ENCODE peak calls at places on chromosome 3, in eight cellular contexts. Y, D, I, S, C, W, U and J are unnamed samples.

GRCh38 chr3:88105325-88105724 is 44.4 kb upstream of the C3orf38 start:
- DNase-seq in Y (no peak), D (no peak), I (no peak), S (no peak), C (no peak), W (no peak), U (no peak), J (no peak)

GRCh38 chr3:157865449-157865862 is 240.8 kb downstream of the SHOX2 start:
- DNase-seq in Y (peak; percentile 72), D (peak; percentile 45), I (no peak), S (peak; percentile 44), C (no peak), W (no peak), U (peak; percentile 10), J (no peak)

GRCh38 chr3:72123908-72124441 is 339.0 kb upstream of the PROK2 start:
- DNase-seq in Y (peak; percentile 77), D (no peak), I (peak; percentile 47), S (no peak), C (peak; percentile 84), W (peak; percentile 78), U (peak; percentile 55), J (peak; percentile 78)

GRCh38 chr3:183006396-183007002 is 26.2 kb upstream of the DCUN1D1 start:
- DNase-seq in Y (no peak), D (no peak), I (no peak), S (no peak), C (no peak), W (no peak), U (no peak), J (peak; percentile 69)

GRCh38 chr3:57605683-57606082 is 8.5 kb upstream of the ARF4 start:
- DNase-seq in Y (no peak), D (no peak), I (no peak), S (no peak), C (no peak), W (no peak), U (no peak), J (no peak)

GRCh38 chr3:11914651-11915050 is 68.0 kb upstream of the TAMM41 start:
- DNase-seq in Y (no peak), D (no peak), I (peak; percentile 17), S (no peak), C (no peak), W (no peak), U (no peak), J (no peak)

GRCh38 chr3:44892689-44893088 is 18.3 kb downstream of the TGM4 start:
- DNase-seq in Y (no peak), D (no peak), I (no peak), S (no peak), C (no peak), W (peak; percentile 72), U (no peak), J (no peak)

GRCh38 chr3:34886443-34886842 is 752.9 kb upstream of the ARPP21 start:
- DNase-seq in Y (peak; percentile 50), D (no peak), I (no peak), S (no peak), C (no peak), W (no peak), U (no peak), J (no peak)

GRCh38 chr3:45659661-45660566 is 29.3 kb upstream of the SACM1L start:
- DNase-seq in Y (peak; percentile 54), D (peak; percentile 47), I (peak; percentile 84), S (peak; percentile 88), C (peak; percentile 69), W (peak; percentile 97), U (peak; percentile 65), J (peak; percentile 53)

GRCh38 chr3:185409957-185410356 is 47.0 kb downstream of the MAP3K13 start:
- DNase-seq in Y (no peak), D (no peak), I (no peak), S (no peak), C (no peak), W (no peak), U (no peak), J (no peak)

GRCh38 chr3:167861649-167862048 is 126.1 kb downstream of the SERPINI1 start:
- DNase-seq in Y (no peak), D (no peak), I (no peak), S (no peak), C (no peak), W (no peak), U (no peak), J (no peak)

GRCh38 chr3:55296035-55296434 is 191.1 kb downstream of the WNT5A start:
- DNase-seq in Y (no peak), D (no peak), I (no peak), S (no peak), C (no peak), W (peak; percentile 80), U (no peak), J (no peak)

GRCh38 chr3:58388550-58389061 is 45.0 kb downstream of the PDHB start:
- DNase-seq in Y (no peak), D (no peak), I (no peak), S (no peak), C (no peak), W (peak; percentile 81), U (no peak), J (no peak)

GRCh38 chr3:188234172-188234571 is 80.2 kb downstream of the LPP start:
- DNase-seq in Y (no peak), D (no peak), I (no peak), S (no peak), C (no peak), W (peak; percentile 76), U (no peak), J (peak; percentile 19)

GRCh38 chr3:129794319-129795201 is 99.0 kb downstream of the TMCC1 start:
- DNase-seq in Y (peak; percentile 42), D (peak; percentile 15), I (peak; percentile 58), S (peak; percentile 74), C (no peak), W (no peak), U (peak; percentile 36), J (peak; percentile 60)

GRCh38 chr3:87145553-87145952 is 81.6 kb upstream of the CHMP2B start:
- DNase-seq in Y (peak; percentile 67), D (peak; percentile 17), I (no peak), S (no peak), C (no peak), W (peak; percentile 45), U (no peak), J (no peak)

GRCh38 chr3:194203482-194204035 is 67.6 kb downstream of the HES1 start:
- DNase-seq in Y (no peak), D (peak; percentile 75), I (no peak), S (no peak), C (no peak), W (no peak), U (no peak), J (no peak)

GRCh38 chr3:64140651-64141050 is 84.6 kb downstream of the PRICKLE2 start:
- DNase-seq in Y (no peak), D (no peak), I (no peak), S (no peak), C (no peak), W (no peak), U (no peak), J (no peak)

GRCh38 chr3:111864821-111865656 is 6.0 kb downstream of the PHLDB2 start:
- DNase-seq in Y (no peak), D (no peak), I (no peak), S (no peak), C (no peak), W (peak; percentile 94), U (no peak), J (peak; percentile 44)

GRCh38 chr3:42314411-42314810 is 48.4 kb upstream of the CCK start:
- DNase-seq in Y (no peak), D (no peak), I (no peak), S (no peak), C (no peak), W (no peak), U (no peak), J (no peak)

DNA sequence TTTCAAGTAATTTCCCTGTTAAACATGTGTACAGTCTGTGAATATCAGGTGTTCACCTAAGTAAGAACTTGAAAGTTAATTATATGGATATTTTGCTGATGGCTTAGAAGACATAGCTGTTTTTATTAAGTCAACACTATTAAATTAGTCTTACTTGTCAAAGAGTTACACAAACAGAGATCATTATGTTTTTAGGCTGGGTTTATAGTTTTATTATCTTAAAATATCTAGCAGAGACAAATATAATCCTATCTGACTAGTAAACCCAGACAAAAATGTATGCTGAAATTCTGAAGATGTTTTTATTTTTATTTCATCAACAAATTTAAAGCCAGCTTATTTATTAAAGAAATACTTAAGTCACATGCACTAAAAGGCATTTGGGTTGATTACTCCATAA is 51.2 kb upstream of the CCK start:
- DNase-seq in Y (no peak), D (no peak), I (no peak), S (no peak), C (no peak), W (no peak), U (no peak), J (no peak)
- H3K9me3 ChIP-seq in Y (no peaks in the 10 kb centered on the region), D (peaks cover 14% of the 10 kb centered on the region), I (no peaks in the 10 kb centered on the region), S (peaks cover 6% of the 10 kb centered on the region), C (peaks cover 26% of the 10 kb centered on the region), W (no peaks in the 10 kb centered on the region), U (no peaks in the 10 kb centered on the region), J (peaks cover 3% of the 10 kb centered on the region)

DNA sequence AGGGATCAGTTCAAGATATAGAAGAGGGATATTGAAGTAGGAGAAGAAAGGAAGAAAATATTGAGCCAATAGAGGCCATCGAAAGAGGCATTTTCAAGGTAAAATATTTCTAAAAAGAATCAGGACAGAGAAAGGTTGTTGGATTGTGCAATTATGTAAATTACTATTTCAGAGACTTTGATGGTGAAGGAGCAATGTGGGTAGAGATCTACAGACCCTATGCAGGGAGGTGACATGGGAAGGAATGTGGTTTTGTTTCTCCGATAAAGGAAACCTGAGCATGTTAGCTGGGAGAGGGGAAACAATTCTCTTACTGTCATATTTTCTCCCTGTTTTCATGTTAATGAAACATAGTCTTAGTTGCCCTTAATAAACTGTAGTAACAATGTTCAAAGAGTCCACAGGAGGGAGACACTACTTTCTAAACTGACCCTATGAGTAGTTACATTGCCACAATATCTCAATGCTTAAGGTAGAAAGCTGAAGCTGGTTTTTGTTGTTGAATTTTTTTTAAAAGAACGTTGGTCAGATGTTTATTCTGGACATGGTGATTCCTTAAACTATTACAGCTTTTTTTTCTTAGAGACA is 133.3 kb downstream of the GRM7 start:
- DNase-seq in Y (no peak), D (no peak), I (no peak), S (no peak), C (no peak), W (no peak), U (no peak), J (no peak)
- H3K9me3 ChIP-seq in Y (no peaks in the 10 kb centered on the region), D (no peaks in the 10 kb centered on the region), I (no peaks in the 10 kb centered on the region), S (no peaks in the 10 kb centered on the region), C (no peaks in the 10 kb centered on the region), W (peaks cover 15% of the 10 kb centered on the region), U (no peaks in the 10 kb centered on the region), J (no peaks in the 10 kb centered on the region)

GRCh38 chr3:141058996-141059395 is 7.8 kb downstream of the SPSB4 start:
- DNase-seq in Y (no peak), D (no peak), I (no peak), S (no peak), C (no peak), W (no peak), U (no peak), J (no peak)
- H3K9me3 ChIP-seq in Y (no peaks in the 10 kb centered on the region), D (peaks cover 4% of the 10 kb centered on the region), I (no peaks in the 10 kb centered on the region), S (no peaks in the 10 kb centered on the region), C (no peaks in the 10 kb centered on the region), W (no peaks in the 10 kb centered on the region), U (no peaks in the 10 kb centered on the region), J (no peaks in the 10 kb centered on the region)

DNA sequence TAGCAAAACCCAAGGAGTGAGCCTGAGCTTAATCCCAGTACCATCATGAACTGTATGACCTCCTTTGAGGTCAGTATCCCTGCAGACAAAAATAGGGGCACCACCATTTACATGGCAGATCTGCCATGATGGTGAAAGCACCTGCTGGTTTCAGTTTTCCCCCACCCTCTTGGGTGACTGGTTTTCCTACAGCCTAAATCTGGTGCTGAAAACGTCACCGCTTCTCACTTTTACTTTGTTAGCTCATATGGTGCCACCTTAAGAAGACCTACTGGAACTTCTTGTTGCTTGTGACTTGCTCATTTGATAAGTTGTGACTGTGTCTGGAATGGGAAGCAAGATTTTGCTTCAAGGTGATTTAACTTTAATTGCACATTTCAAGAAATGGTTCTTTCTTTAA is 5.1 kb downstream of the PPP1R2 start:
- DNase-seq in Y (no peak), D (no peak), I (no peak), S (no peak), C (no peak), W (no peak), U (no peak), J (no peak)
- H3K9me3 ChIP-seq in Y (no peaks in the 10 kb centered on the region), D (no peaks in the 10 kb centered on the region), I (no peaks in the 10 kb centered on the region), S (no peaks in the 10 kb centered on the region), C (no peaks in the 10 kb centered on the region), W (no peaks in the 10 kb centered on the region), U (no peaks in the 10 kb centered on the region), J (no peaks in the 10 kb centered on the region)